ENCODE peak calls at places on chromosomes 3 and 15, in four cellular contexts. One of them, this sample, is unnamed.

GRCh38 chr3:39096775-39097174 is 10.7 kb downstream of the GORASP1 start:
- DNase-seq in HCT116: no peak
- DNase-seq in H1: peak
- DNase-seq in K562: no peak
- DNase-seq in this sample: peak

GRCh38 chr15:55587321-55588069 is 650 bp downstream of the PYGO1 start:
- DNase-seq in H1: peak
- DNase-seq in HCT116: no peak
- DNase-seq in K562: peak
- DNase-seq in this sample: peak

GRCh38 chr3:38114875-38115644 is 21.9 kb downstream of the ACAA1 start:
- DNase-seq in K562: no peak
- DNase-seq in H1: no peak
- DNase-seq in HCT116: no peak
- DNase-seq in this sample: no peak

GRCh38 chr3:115239717-115240116 is 92.6 kb upstream of the ZBTB20 start:
- DNase-seq in H1: no peak
- DNase-seq in HCT116: peak
- DNase-seq in K562: peak
- DNase-seq in this sample: peak

GRCh38 chr3:64621726-64622400 is 65.9 kb downstream of the ADAMTS9 start:
- DNase-seq in HCT116: no peak
- DNase-seq in K562: no peak
- DNase-seq in H1: no peak
- DNase-seq in this sample: no peak

GRCh38 chr15:60829416-60829815 is 350.5 kb upstream of the ICE2 start:
- DNase-seq in K562: no peak
- DNase-seq in HCT116: no peak
- DNase-seq in H1: no peak
- DNase-seq in this sample: no peak

GRCh38 chr3:707041-707440 is 385.8 kb upstream of the CNTN6 start:
- DNase-seq in H1: no peak
- DNase-seq in K562: no peak
- DNase-seq in HCT116: no peak
- DNase-seq in this sample: no peak

GRCh38 chr3:97927699-97928098 is 44.5 kb downstream of the RIOX2 start:
- DNase-seq in H1: no peak
- DNase-seq in HCT116: no peak
- DNase-seq in K562: no peak
- DNase-seq in this sample: peak

GRCh38 chr3:114333923-114334240 is 40.1 kb downstream of the TIGIT start:
- DNase-seq in HCT116: no peak
- DNase-seq in K562: no peak
- DNase-seq in H1: no peak
- DNase-seq in this sample: no peak

GRCh38 chr3:133492159-133492860 is 81.2 kb upstream of the CDV3 start:
- DNase-seq in H1: no peak
- DNase-seq in HCT116: no peak
- DNase-seq in K562: no peak
- DNase-seq in this sample: no peak

GRCh38 chr3:124383846-124384483 is 346.3 kb upstream of the UMPS start:
- DNase-seq in K562: no peak
- DNase-seq in HCT116: no peak
- DNase-seq in H1: no peak
- DNase-seq in this sample: no peak

GRCh38 chr15:99163271-99164062 is 58.6 kb downstream of the SYNM start:
- DNase-seq in K562: no peak
- DNase-seq in H1: peak
- DNase-seq in HCT116: no peak
- DNase-seq in this sample: no peak

GRCh38 chr3:55891106-55891505 is 404.0 kb upstream of the WNT5A start:
- DNase-seq in H1: no peak
- DNase-seq in K562: no peak
- DNase-seq in HCT116: no peak
- DNase-seq in this sample: no peak

GRCh38 chr3:32421991-32422859 is 30.6 kb downstream of the CMTM7 start:
- DNase-seq in H1: no peak
- DNase-seq in K562: no peak
- DNase-seq in HCT116: peak
- DNase-seq in this sample: no peak

GRCh38 chr3:53255360-53255774 is 455 bp downstream of the TKT start:
- DNase-seq in HCT116: no peak
- DNase-seq in H1: no peak
- DNase-seq in K562: no peak
- DNase-seq in this sample: no peak

GRCh38 chr15:71146597-71146996 is 31.3 kb downstream of the THSD4 start:
- DNase-seq in K562: no peak
- DNase-seq in HCT116: no peak
- DNase-seq in H1: no peak
- DNase-seq in this sample: no peak

GRCh38 chr3:151944356-151944755 is 70.9 kb downstream of the SUCNR1 start:
- DNase-seq in K562: no peak
- DNase-seq in HCT116: no peak
- DNase-seq in H1: no peak
- DNase-seq in this sample: no peak

GRCh38 chr15:82043726-82044372 is 2.0 kb downstream of the MEX3B start:
- DNase-seq in K562: no peak
- DNase-seq in H1: peak
- DNase-seq in HCT116: no peak
- DNase-seq in this sample: no peak

GRCh38 chr3:184016169-184016570 is 1.5 kb downstream of the ABCC5 start:
- DNase-seq in HCT116: no peak
- DNase-seq in H1: no peak
- DNase-seq in K562: peak
- DNase-seq in this sample: no peak

GRCh38 chr3:40550168-40550567 is 25.4 kb downstream of the ZNF621 start:
- DNase-seq in HCT116: no peak
- DNase-seq in H1: no peak
- DNase-seq in K562: no peak
- DNase-seq in this sample: no peak

GRCh38 chr3:133447751-133448477 is 48.1 kb downstream of the BFSP2 start:
- DNase-seq in H1: no peak
- DNase-seq in K562: no peak
- DNase-seq in HCT116: no peak
- DNase-seq in this sample: no peak

GRCh38 chr3:194270627-194271458 is 80.3 kb downstream of the CPN2 start:
- DNase-seq in HCT116: peak
- DNase-seq in H1: no peak
- DNase-seq in K562: no peak
- DNase-seq in this sample: peak

GRCh38 chr3:105906834-105907233 is 38.0 kb upstream of the CBLB start:
- DNase-seq in HCT116: no peak
- DNase-seq in K562: no peak
- DNase-seq in H1: no peak
- DNase-seq in this sample: no peak

GRCh38 chr3:107560166-107560565 is 37.4 kb downstream of the BBX start:
- DNase-seq in HCT116: no peak
- DNase-seq in H1: no peak
- DNase-seq in K562: no peak
- DNase-seq in this sample: no peak

GRCh38 chr3:148873270-148873927 is 8.3 kb downstream of the CPA3 start:
- DNase-seq in HCT116: no peak
- DNase-seq in H1: no peak
- DNase-seq in K562: no peak
- DNase-seq in this sample: peak

GRCh38 chr15:26691249-26691648 is 81.6 kb downstream of the GABRB3 start:
- DNase-seq in HCT116: no peak
- DNase-seq in K562: no peak
- DNase-seq in H1: no peak
- DNase-seq in this sample: no peak

GRCh38 chr3:73446467-73447110 is 178.2 kb downstream of the PDZRN3 start:
- DNase-seq in H1: no peak
- DNase-seq in HCT116: no peak
- DNase-seq in K562: no peak
- DNase-seq in this sample: no peak

DNA sequence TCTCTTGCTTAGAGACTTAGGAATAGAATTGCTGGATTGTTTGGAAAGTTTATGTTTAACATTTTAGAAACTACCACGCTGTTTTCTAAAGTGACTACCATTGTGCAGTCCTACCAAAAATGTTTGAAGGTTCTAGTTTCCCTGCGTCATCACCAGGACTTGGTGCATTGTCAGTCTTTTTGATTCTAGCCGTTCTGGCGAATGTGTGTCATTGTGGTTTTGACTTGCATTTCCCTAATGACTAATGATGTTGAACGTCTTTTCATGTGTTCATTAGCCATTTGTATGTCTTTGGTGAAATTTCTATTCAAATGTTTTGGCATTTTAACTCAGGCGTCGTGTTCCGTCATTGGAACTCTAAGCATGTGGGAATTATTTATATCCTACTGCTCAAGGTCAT is 58.0 kb downstream of the CHD2 start:
- DNase-seq in K562: no peak
- DNase-seq in H1: no peak
- DNase-seq in HCT116: no peak
- DNase-seq in this sample: no peak
- TF ChIP-seq FOSL1 in K562: peak
- TF ChIP-seq FOSL1 in H1: no peak
- TF ChIP-seq FOSL1 in HCT116: no peak
- TF ChIP-seq FOSL1 in this sample: no peak

GRCh38 chr3:19199131-19199530 is 50.8 kb downstream of the KCNH8 start:
- DNase-seq in H1: no peak
- DNase-seq in K562: no peak
- DNase-seq in HCT116: no peak
- DNase-seq in this sample: no peak

GRCh38 chr3:19202303-19202702 is 54.0 kb downstream of the KCNH8 start:
- DNase-seq in HCT116: no peak
- DNase-seq in K562: no peak
- DNase-seq in H1: no peak
- DNase-seq in this sample: no peak

GRCh38 chr3:19206540-19206939 is 58.2 kb downstream of the KCNH8 start:
- DNase-seq in HCT116: no peak
- DNase-seq in K562: no peak
- DNase-seq in H1: no peak
- DNase-seq in this sample: no peak

DNA sequence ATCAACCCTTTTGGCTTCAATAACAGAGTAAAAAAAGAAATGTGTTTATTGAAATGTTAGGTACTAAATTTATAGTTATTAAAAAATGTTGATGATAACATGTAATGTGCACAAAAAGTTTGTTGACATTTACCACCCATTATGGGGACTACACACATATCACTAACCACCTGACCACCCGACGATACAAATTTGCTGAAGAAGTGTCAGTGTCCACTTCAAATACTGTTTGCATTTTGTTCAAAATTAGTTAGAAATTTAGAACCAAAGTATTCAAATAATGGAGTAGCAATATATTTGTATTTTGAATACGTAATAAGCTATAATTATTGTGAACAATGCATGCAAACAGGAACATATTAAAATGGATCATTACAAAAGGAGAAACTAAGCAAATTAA is 54.4 kb downstream of the KCNH8 start:
- DNase-seq in HCT116: no peak
- DNase-seq in H1: no peak
- DNase-seq in K562: no peak
- DNase-seq in this sample: no peak
- TF ChIP-seq FOSL1 in HCT116: no peak
- TF ChIP-seq FOSL1 in H1: no peak
- TF ChIP-seq FOSL1 in K562: no peak
- TF ChIP-seq FOSL1 in this sample: no peak

DNA sequence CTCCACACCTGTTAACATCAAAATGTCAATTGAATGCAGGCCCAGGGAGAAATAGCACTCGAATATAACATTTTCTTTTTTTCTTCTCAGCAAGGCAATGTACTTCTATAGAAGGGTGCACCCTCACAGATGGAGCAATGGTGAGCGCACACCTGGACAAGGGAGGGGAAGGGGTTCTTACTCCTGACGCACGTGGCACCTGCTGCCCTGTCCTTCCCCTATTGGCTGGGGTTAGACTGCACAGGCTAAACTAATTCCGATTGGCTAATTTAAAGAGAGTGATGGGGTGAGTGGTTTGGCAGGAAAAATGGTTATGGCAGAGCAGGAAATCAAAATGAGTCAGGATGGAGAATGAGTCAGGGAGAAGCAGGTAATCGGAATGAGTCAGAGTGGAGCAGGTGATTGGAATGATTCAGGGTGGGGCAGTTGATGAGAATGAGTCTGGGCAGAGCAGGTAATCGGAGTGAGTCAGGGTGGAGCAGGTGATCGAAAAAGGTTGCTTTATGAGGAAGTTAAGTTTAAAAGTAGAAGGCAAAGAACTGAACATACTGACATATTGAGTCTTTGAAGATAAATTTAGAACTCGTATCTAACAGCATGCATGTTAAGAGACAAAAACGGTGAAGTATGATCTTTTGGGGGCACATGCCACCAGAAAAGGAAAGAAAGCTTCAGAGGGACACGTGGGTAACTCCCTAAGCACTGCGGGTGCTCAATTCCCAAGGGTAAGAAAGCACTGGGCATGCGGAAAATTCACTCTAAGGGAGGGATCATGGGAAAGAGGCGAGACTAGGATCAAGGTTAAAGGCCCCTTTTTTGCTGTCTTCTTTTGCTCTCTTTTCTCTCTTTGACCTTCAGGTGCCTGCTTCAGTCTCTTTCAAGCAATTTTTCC is 72.9 kb upstream of the GALNT15 start:
- DNase-seq in K562: no peak
- DNase-seq in HCT116: peak
- DNase-seq in H1: no peak
- DNase-seq in this sample: peak
- TF ChIP-seq FOSL1 in K562: no peak
- TF ChIP-seq FOSL1 in HCT116: peak
- TF ChIP-seq FOSL1 in H1: no peak
- TF ChIP-seq FOSL1 in this sample: no peak

GRCh38 chr3:42529463-42529862 is 27.0 kb downstream of the VIPR1 start:
- DNase-seq in K562: no peak
- DNase-seq in H1: no peak
- DNase-seq in HCT116: no peak
- DNase-seq in this sample: no peak
- TF ChIP-seq FOSL1 in K562: no peak
- TF ChIP-seq FOSL1 in H1: no peak
- TF ChIP-seq FOSL1 in HCT116: no peak
- TF ChIP-seq FOSL1 in this sample: no peak

GRCh38 chr3:19937459-19938362 is 3.7 kb upstream of the EFHB start:
- DNase-seq in H1: no peak
- DNase-seq in HCT116: no peak
- DNase-seq in K562: peak
- DNase-seq in this sample: peak
- TF ChIP-seq FOSL1 in H1: no peak
- TF ChIP-seq FOSL1 in HCT116: no peak
- TF ChIP-seq FOSL1 in K562: peak
- TF ChIP-seq FOSL1 in this sample: no peak

DNA sequence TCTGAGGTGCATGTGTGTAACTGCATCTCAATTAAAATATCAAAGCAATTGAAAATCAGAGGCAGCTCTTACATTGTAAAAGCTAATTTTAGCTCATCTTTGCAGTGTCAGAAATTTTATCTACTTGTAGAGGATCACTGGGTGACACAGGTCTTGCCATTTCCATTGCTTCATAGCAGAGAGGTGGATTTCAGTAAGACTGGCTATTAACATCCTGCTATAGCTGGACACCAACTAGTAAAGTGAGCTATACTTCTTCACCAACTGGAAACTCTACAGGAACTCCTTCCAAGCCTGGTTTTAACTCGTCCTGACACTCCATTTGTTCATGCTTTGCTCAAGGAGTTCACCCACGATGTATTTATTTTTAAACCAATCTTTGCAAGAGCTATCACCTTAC is 19.5 kb upstream of the MITF start:
- DNase-seq in K562: no peak
- DNase-seq in HCT116: no peak
- DNase-seq in H1: no peak
- DNase-seq in this sample: no peak
- TF ChIP-seq FOSL1 in K562: no peak
- TF ChIP-seq FOSL1 in HCT116: no peak
- TF ChIP-seq FOSL1 in H1: no peak
- TF ChIP-seq FOSL1 in this sample: no peak

This sample was measured in HepG2.